ENCODE peak calls at places on chromosomes 16 and 17, in five cellular contexts. B is cardiac muscle cell; Y is effector memory CD4-positive, alpha-beta T cell; G is T-helper 2 cell; S is kidney glomerular epithelial cell. C is an unnamed sample.

GRCh38 chr16:84819644-84820304 is at the start of gene CRISPLD2:
- DNase-seq in B (peak; percentile 94), Y (peak; percentile 78), G (peak; percentile 45), S (peak; percentile 72), C (peak; percentile 38)

GRCh38 chr17:79750650-79751545 is 20.2 kb downstream of the ENPP7 start:
- DNase-seq in B (no peak), Y (no peak), G (no peak), S (no peak), C (no peak)

GRCh38 chr16:53821957-53822625 is 118.1 kb downstream of the FTO start:
- DNase-seq in B (peak; percentile 79), Y (no peak), G (no peak), S (peak; percentile 58), C (no peak)

GRCh38 chr16:71255721-71256120 is 25.2 kb upstream of the HYDIN start:
- DNase-seq in B (no peak), Y (no peak), G (no peak), S (no peak), C (no peak)

GRCh38 chr17:36842231-36842630 is 95.0 kb upstream of the LHX1 start:
- DNase-seq in B (no peak), Y (no peak), G (no peak), S (no peak), C (no peak)

GRCh38 chr17:78962345-78962983 is 17.3 kb downstream of the LGALS3BP start:
- DNase-seq in B (no peak), Y (no peak), G (no peak), S (no peak), C (no peak)

GRCh38 chr17:71260366-71260765 is 860.5 kb upstream of the SOX9 start:
- DNase-seq in B (no peak), Y (no peak), G (no peak), S (no peak), C (no peak)

GRCh38 chr17:49821916-49822315 is 26.0 kb downstream of the TAC4 start:
- DNase-seq in B (no peak), Y (no peak), G (no peak), S (no peak), C (no peak)

GRCh38 chr17:1322014-1322428 is 42.6 kb downstream of the TRARG1 start:
- DNase-seq in B (no peak), Y (no peak), G (no peak), S (no peak), C (no peak)

GRCh38 chr16:2507052-2507678 is 6.6 kb upstream of the ATP6V0C start:
- DNase-seq in B (no peak), Y (no peak), G (no peak), S (no peak), C (no peak)

GRCh38 chr16:82585675-82586074 is 41.1 kb upstream of the CDH13 start:
- DNase-seq in B (peak; percentile 54), Y (no peak), G (no peak), S (peak; percentile 0), C (no peak)

GRCh38 chr17:66557886-66558285 is 255.5 kb downstream of the PRKCA start:
- DNase-seq in B (no peak), Y (no peak), G (no peak), S (no peak), C (no peak)

GRCh38 chr17:78528541-78528940 is 48.7 kb downstream of the DNAH17 start:
- DNase-seq in B (no peak), Y (no peak), G (no peak), S (no peak), C (no peak)

GRCh38 chr16:88685156-88686061 is 898 bp downstream of the SNAI3 start:
- DNase-seq in B (peak; percentile 58), Y (peak; percentile 39), G (peak; percentile 38), S (peak; percentile 4), C (peak; percentile 58)

GRCh38 chr17:74307984-74308773 is 17.8 kb upstream of the KIF19 start:
- DNase-seq in B (peak; percentile 56), Y (no peak), G (no peak), S (no peak), C (no peak)

GRCh38 chr16:1098266-1098991 is 2.4 kb upstream of the C1QTNF8 start:
- DNase-seq in B (no peak), Y (no peak), G (no peak), S (no peak), C (no peak)

GRCh38 chr17:1714488-1714979 is 4.4 kb upstream of the TLCD2 start:
- DNase-seq in B (peak; percentile 99), Y (no peak), G (no peak), S (peak; percentile 93), C (no peak)

GRCh38 chr17:3512512-3513171 is 36.8 kb downstream of the ASPA start:
- DNase-seq in B (peak; percentile 92), Y (no peak), G (no peak), S (no peak), C (no peak)

GRCh38 chr16:87963400-87963799 is 12.2 kb downstream of the BANP start:
- DNase-seq in B (peak; percentile 84), Y (peak; percentile 52), G (peak; percentile 67), S (no peak), C (peak; percentile 48)

GRCh38 chr17:2442166-2442565 is 41.3 kb upstream of the MNT start:
- DNase-seq in B (no peak), Y (no peak), G (no peak), S (no peak), C (no peak)

GRCh38 chr17:39618956-39619785 is 7.6 kb upstream of the PPP1R1B start:
- DNase-seq in B (no peak), Y (no peak), G (no peak), S (no peak), C (no peak)

GRCh38 chr17:28871056-28871579 is 16.3 kb downstream of the ERAL1 start:
- DNase-seq in B (no peak), Y (no peak), G (peak; percentile 10), S (no peak), C (no peak)

GRCh38 chr17:46202482-46202881 is 9.3 kb upstream of the KANSL1 start:
- DNase-seq in B (no peak), Y (no peak), G (no peak), S (peak; percentile 30), C (no peak)

GRCh38 chr16:49855280-49855821 is 561 bp downstream of the ZNF423 start:
- DNase-seq in B (peak; percentile 94), Y (peak; percentile 24), G (peak; percentile 27), S (peak; percentile 62), C (peak; percentile 24)

GRCh38 chr16:10033561-10033960 is 148.7 kb downstream of the GRIN2A start:
- DNase-seq in B (no peak), Y (no peak), G (no peak), S (peak; percentile 15), C (no peak)

GRCh38 chr17:37168731-37169353 is 206.9 kb upstream of the C17orf78 start:
- DNase-seq in B (no peak), Y (no peak), G (no peak), S (no peak), C (no peak)

GRCh38 chr17:28545141-28545503 is 7.3 kb downstream of the UNC119 start:
- DNase-seq in B (no peak), Y (no peak), G (no peak), S (no peak), C (no peak)

GRCh38 chr16:84065536-84066132 is 23.0 kb upstream of the SLC38A8 start:
- DNase-seq in B (peak; percentile 69), Y (no peak), G (no peak), S (peak; percentile 43), C (no peak)

GRCh38 chr16:69934751-69935150 is 16.4 kb upstream of the CLEC18A start:
- DNase-seq in B (no peak), Y (no peak), G (no peak), S (no peak), C (no peak)

GRCh38 chr16:50323335-50324011 is 45.3 kb downstream of the BRD7 start:
- DNase-seq in B (peak; percentile 50), Y (no peak), G (no peak), S (no peak), C (no peak)

GRCh38 chr16:9798474-9798873 is 383.8 kb downstream of the GRIN2A start:
- DNase-seq in B (no peak), Y (no peak), G (no peak), S (no peak), C (no peak)

GRCh38 chr17:83083368-83084201 is 4.2 kb downstream of the METRNL start:
- DNase-seq in B (peak; percentile 91), Y (peak; percentile 55), G (peak; percentile 90), S (peak; percentile 65), C (peak; percentile 77)

GRCh38 chr17:57987582-57988300 is at the start of gene VEZF1:
- DNase-seq in B (peak; percentile 78), Y (peak; percentile 71), G (peak; percentile 70), S (no peak), C (peak; percentile 71)

GRCh38 chr16:48537909-48538745 is 71.9 kb downstream of the N4BP1 start:
- DNase-seq in B (peak; percentile 67), Y (no peak), G (no peak), S (no peak), C (no peak)

GRCh38 chr17:81573794-81574642 is 21.9 kb upstream of the FAAP100 start:
- DNase-seq in B (no peak), Y (no peak), G (no peak), S (no peak), C (no peak)

GRCh38 chr17:27354491-27355081 is 60.7 kb downstream of the WSB1 start:
- DNase-seq in B (no peak), Y (no peak), G (no peak), S (no peak), C (no peak)

GRCh38 chr17:79043191-79043930 is 19.4 kb downstream of the C1QTNF1 start:
- DNase-seq in B (no peak), Y (no peak), G (no peak), S (no peak), C (no peak)

C was measured in effector memory CD8-positive, alpha-beta T cell.